ENCODE peak calls at places on chromosomes 4 and X, in four cellular contexts. U is HepG2, X is H1, W is GM12878. Q is an unnamed sample. For H3K4me1, the result is how much of the 10 kb centered on the place peaks cover.

GRCh38 chr4:141815646-141816045 is 179.3 kb downstream of the IL15 start:
- DNase-seq in U (no peak), X (no peak), W (no peak), Q (no peak)

GRCh38 chr4:98987720-98988119 is 7.8 kb upstream of the METAP1 start:
- DNase-seq in U (no peak), X (no peak), W (no peak), Q (no peak)

GRCh38 chrX:274904-275475 is 6.2 kb upstream of the PLCXD1 start:
- DNase-seq in U (peak), X (peak), W (no peak), Q (no peak)

GRCh38 chrX:20363003-20363674 is 96.4 kb upstream of the RPS6KA3 start:
- DNase-seq in U (no peak), X (no peak), W (no peak), Q (no peak)

GRCh38 chr4:142142403-142142802 is 506.0 kb downstream of the IL15 start:
- DNase-seq in U (no peak), X (no peak), W (no peak), Q (no peak)

GRCh38 chr4:10461091-10461849 is 4.0 kb upstream of the ZNF518B start:
- DNase-seq in U (no peak), X (peak), W (peak), Q (peak)

GRCh38 chrX:134896194-134896593 is 94.6 kb upstream of the SMIM10 start:
- DNase-seq in U (no peak), X (no peak), W (no peak), Q (no peak)

GRCh38 chrX:108736509-108737479 is at the start of gene IRS4:
- DNase-seq in U (peak), X (peak), W (no peak), Q (no peak)

GRCh38 chr4:130422255-130422654 is 1326.3 kb downstream of the C4orf33 start:
- DNase-seq in U (no peak), X (no peak), W (no peak), Q (no peak)

GRCh38 chrX:2486476-2487133 is 14.2 kb downstream of the DHRSX start:
- DNase-seq in U (no peak), X (no peak), W (no peak), Q (no peak)

GRCh38 chrX:69506617-69507499 is 2.7 kb downstream of the NALF2 start:
- DNase-seq in U (no peak), X (no peak), W (no peak), Q (no peak)

GRCh38 chrX:131729295-131729694 is 185.4 kb downstream of the OR13H1 start:
- DNase-seq in U (no peak), X (no peak), W (peak), Q (no peak)

GRCh38 chr4:141635726-141636076 is 682 bp upstream of the IL15 start:
- DNase-seq in U (no peak), X (no peak), W (peak), Q (no peak)

GRCh38 chr4:8760561-8760960 is 111.1 kb downstream of the HMX1 start:
- DNase-seq in U (no peak), X (no peak), W (no peak), Q (no peak)

GRCh38 chr4:93830090-93830818 is 1.7 kb downstream of the ATOH1 start:
- DNase-seq in U (no peak), X (no peak), W (no peak), Q (no peak)

GRCh38 chrX:129772796-129773431 is 6.8 kb upstream of the SASH3 start:
- DNase-seq in U (no peak), X (no peak), W (peak), Q (no peak)

GRCh38 chrX:136176399-136176825 is 29.1 kb downstream of the FHL1 start:
- DNase-seq in U (no peak), X (no peak), W (no peak), Q (no peak)

GRCh38 chr4:120924931-120925330 is 2.4 kb upstream of the PRDM5 start:
- DNase-seq in U (no peak), X (no peak), W (no peak), Q (no peak)

GRCh38 chrX:80747832-80748231 is 61.8 kb downstream of the BRWD3 start:
- DNase-seq in U (no peak), X (no peak), W (no peak), Q (no peak)

GRCh38 chr4:54189140-54189539 is 40.0 kb upstream of the PDGFRA start:
- DNase-seq in U (no peak), X (no peak), W (no peak), Q (no peak)

GRCh38 chrX:136030357-136031225 is 45.4 kb downstream of the SLC9A6 start:
- DNase-seq in U (no peak), X (no peak), W (no peak), Q (no peak)

GRCh38 chr4:85607624-85608023 is 132.7 kb downstream of the ARHGAP24 start:
- DNase-seq in U (no peak), X (no peak), W (peak), Q (no peak)

GRCh38 chr4:54433686-54434085 is 204.6 kb downstream of the PDGFRA start:
- DNase-seq in U (no peak), X (peak), W (no peak), Q (peak)

GRCh38 chr4:31458813-31459212 is 738.6 kb downstream of the PCDH7 start:
- DNase-seq in U (no peak), X (no peak), W (no peak), Q (no peak)

GRCh38 chr4:121070696-121071639 is 1.4 kb downstream of the NDNF start:
- DNase-seq in U (no peak), X (peak), W (no peak), Q (no peak)

GRCh38 chr4:184900184-184900583 is 74.4 kb upstream of the ACSL1 start:
- DNase-seq in U (no peak), X (no peak), W (no peak), Q (no peak)

GRCh38 chr4:96713271-96713670 is 873.4 kb downstream of the PDHA2 start:
- DNase-seq in U (no peak), X (no peak), W (no peak), Q (no peak)

GRCh38 chr4:41792166-41792565 is 43.6 kb upstream of the PHOX2B start:
- DNase-seq in U (no peak), X (no peak), W (no peak), Q (no peak)

GRCh38 chrX:84182521-84182920 is 5.5 kb downstream of the RPS6KA6 start:
- DNase-seq in U (no peak), X (no peak), W (no peak), Q (no peak)

GRCh38 chrX:133838761-133839676 is 146.4 kb downstream of the GPC3 start:
- DNase-seq in U (no peak), X (peak), W (no peak), Q (peak)

GRCh38 chr4:174198396-174199179 is 84.9 kb downstream of the FBXO8 start:
- DNase-seq in U (no peak), X (no peak), W (no peak), Q (peak)

GRCh38 chr4:168589154-168589553 is 92.3 kb downstream of the PALLD start:
- DNase-seq in U (no peak), X (no peak), W (no peak), Q (no peak)

GRCh38 chr4:13903851-13904340 is 276.4 kb upstream of the BOD1L1 start:
- DNase-seq in U (no peak), X (no peak), W (no peak), Q (no peak)

DNA sequence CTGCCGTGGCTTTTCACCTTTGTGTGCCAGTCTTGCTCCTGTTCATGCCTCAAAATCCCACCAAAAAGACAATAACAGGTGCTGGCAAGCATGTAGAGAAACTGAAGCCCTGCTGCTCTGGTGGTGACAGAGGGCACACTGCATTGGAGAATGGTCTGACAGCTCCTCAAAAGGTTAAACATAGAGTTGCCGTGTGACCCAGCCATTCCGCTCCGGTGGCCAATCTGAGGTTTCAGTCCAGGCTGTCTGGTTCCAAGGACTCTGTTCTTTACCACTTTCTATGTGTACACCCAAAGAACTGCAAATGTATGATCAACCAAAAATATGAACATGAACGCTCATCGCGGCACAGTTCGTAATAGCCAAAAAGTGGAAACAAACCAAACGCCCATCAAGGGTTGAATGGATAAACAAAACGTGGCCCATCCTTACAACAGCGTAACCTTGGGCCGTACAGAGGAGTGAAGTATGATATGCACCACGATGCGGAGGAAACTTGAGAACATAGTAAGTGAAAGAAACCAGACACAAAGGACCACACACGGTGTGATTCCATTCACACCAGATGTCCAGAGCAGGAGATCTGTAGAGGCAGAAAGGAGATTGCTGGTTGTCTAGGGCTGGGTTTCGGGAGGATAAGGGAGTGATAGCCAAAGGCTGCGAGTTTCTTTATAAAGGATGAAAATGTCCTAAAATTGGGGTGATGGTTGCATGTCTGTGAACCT is 33.6 kb upstream of the WFS1 start:
- DNase-seq in U (no peak), X (no peak), W (no peak), Q (no peak)
- TF ChIP-seq CBX5 in U (no peak), X (no peak), W (no peak), Q (no peak)

GRCh38 chrX:13691845-13692334 is 3.0 kb downstream of the RAB9A start:
- DNase-seq in U (peak), X (no peak), W (no peak), Q (peak)
- H3K4me1 ChIP-seq in U (under half), X (under half), W (under half), Q (under half)

GRCh38 chrX:92232182-92232581 is 453.0 kb downstream of the PCDH11X start:
- DNase-seq in U (peak), X (no peak), W (no peak), Q (no peak)
- TF ChIP-seq CBX5 in U (no peak), X (no peak), W (no peak), Q (no peak)

DNA sequence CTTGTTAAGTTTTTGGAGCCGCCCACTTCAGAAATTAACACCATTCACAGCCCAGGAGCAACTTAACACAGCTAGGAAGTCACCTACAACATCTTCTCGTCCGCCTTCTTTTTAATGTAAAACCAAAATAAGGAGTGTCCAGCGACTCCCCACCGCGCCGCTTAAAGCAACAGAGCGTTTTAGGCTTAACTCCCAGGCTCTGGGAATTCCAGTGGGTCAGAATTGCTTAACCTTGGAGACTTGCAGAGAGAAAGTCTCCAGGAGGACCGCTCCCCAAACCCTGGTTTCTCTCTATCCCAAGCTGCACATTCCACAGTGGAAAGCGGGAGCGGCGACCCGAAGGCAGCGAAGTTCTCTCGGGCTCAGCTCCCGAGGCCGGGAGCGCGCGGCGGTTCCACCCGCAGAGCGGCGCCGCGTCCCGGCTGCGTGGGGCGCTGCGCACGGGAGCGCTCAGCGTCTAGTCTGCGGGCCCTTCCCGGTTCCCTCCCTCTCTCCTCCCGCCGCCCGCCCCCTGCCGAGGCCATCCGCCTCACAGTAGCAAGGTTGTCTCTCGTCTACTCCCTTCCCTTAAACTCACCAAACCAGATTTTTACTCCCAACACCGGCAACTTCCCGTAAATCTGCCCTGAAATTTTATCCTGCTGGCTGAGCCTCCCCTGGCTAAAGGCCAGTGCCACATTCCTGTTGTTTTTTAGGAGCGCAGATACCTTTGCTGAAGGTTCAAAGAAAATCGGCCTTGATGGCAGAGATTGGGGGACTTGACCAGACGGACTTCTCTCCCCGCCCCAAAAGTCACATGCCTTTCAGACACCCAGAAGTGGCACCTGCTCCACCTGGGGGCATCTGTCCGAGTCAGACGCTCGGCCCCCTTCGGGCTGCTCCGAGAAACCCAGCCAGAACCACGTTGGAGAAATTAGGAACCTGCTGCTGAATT is at the start of gene RBM47:
- DNase-seq in U (no peak), X (peak), W (no peak), Q (no peak)
- H3K4me1 ChIP-seq in U (under half), X (under half), W (under half), Q (under half)

GRCh38 chr4:15670576-15670975 is 11.1 kb upstream of the FAM200B start:
- DNase-seq in U (no peak), X (no peak), W (no peak), Q (no peak)
- TF ChIP-seq CBX5 in U (no peak), X (no peak), W (no peak), Q (no peak)